ENCODE peak calls at places on chromosomes 4 and X, in seven cellular contexts. X is adrenal gland, Q is body of pancreas, N is HepG2, H is transverse colon, I is HCT116, F is testis. P is an unnamed sample.

GRCh38 chr4:5082381-5082780 is 31.1 kb downstream of the STK32B start:
- DNase-seq in N (no peak), X (no peak), F (no peak), I (no peak), Q (no peak), H (no peak), P (no peak)

GRCh38 chr4:126223784-126224407 is 909.1 kb downstream of the FAT4 start:
- DNase-seq in N (peak), H (no peak), Q (no peak), I (peak), X (no peak), F (no peak), P (no peak)

GRCh38 chr4:548976-549375 is 27.1 kb downstream of the TMEM271 start:
- DNase-seq in F (no peak), X (no peak), Q (no peak), I (no peak), N (no peak), H (no peak), P (no peak)

GRCh38 chr4:82561745-82562552 is at the start of gene TMEM150C:
- DNase-seq in X (peak), I (no peak), F (peak), H (peak), Q (peak), N (no peak), P (peak)

GRCh38 chr4:105306158-105306781 is 159.6 kb downstream of the TET2 start:
- DNase-seq in Q (no peak), X (no peak), N (no peak), H (no peak), F (no peak), I (no peak), P (no peak)

GRCh38 chr4:27100713-27101112 is 240.1 kb downstream of the STIM2 start:
- DNase-seq in F (no peak), Q (no peak), N (no peak), X (no peak), H (no peak), I (no peak), P (no peak)

GRCh38 chrX:128975716-128976115 is 547.6 kb downstream of the SMARCA1 start:
- DNase-seq in X (peak), F (peak), Q (peak), N (peak), I (no peak), H (peak), P (peak)

GRCh38 chrX:151609222-151609621 is 45.7 kb downstream of the PASD1 start:
- DNase-seq in Q (no peak), H (no peak), F (no peak), X (no peak), I (no peak), N (peak), P (no peak)

GRCh38 chr4:98802673-98803286 is 126.2 kb downstream of the EIF4E start:
- DNase-seq in N (no peak), Q (no peak), F (no peak), X (no peak), I (no peak), H (no peak), P (no peak)

GRCh38 chr4:104989363-104989762 is 157.3 kb upstream of the TET2 start:
- DNase-seq in F (no peak), X (no peak), H (no peak), I (no peak), N (no peak), Q (peak), P (no peak)

GRCh38 chr4:150769235-150769634 is 187.3 kb downstream of the MAB21L2 start:
- DNase-seq in I (peak), F (no peak), H (peak), X (peak), Q (peak), N (peak), P (peak)

GRCh38 chr4:136357556-136357955 is 1174.7 kb downstream of the PCDH18 start:
- DNase-seq in N (no peak), X (no peak), H (no peak), Q (no peak), I (no peak), F (no peak), P (no peak)

GRCh38 chrX:48948589-48948988 is 8.8 kb downstream of the OTUD5 start:
- DNase-seq in H (no peak), Q (no peak), X (no peak), N (no peak), F (no peak), I (no peak), P (no peak)
- H3K4me3 ChIP-seq in H (no peak), Q (no peak), X (no peak), N (no peak), F (no peak), I (no peak), P (no peak)

GRCh38 chrX:85611926-85612325 is 232.5 kb upstream of the POF1B start:
- DNase-seq in Q (no peak), I (no peak), H (no peak), X (no peak), N (no peak), F (no peak), P (no peak)
- TF ChIP-seq CTCF in Q (no peak), I (peak), H (no peak), X (peak), N (peak), F (no peak), P (peak)

DNA sequence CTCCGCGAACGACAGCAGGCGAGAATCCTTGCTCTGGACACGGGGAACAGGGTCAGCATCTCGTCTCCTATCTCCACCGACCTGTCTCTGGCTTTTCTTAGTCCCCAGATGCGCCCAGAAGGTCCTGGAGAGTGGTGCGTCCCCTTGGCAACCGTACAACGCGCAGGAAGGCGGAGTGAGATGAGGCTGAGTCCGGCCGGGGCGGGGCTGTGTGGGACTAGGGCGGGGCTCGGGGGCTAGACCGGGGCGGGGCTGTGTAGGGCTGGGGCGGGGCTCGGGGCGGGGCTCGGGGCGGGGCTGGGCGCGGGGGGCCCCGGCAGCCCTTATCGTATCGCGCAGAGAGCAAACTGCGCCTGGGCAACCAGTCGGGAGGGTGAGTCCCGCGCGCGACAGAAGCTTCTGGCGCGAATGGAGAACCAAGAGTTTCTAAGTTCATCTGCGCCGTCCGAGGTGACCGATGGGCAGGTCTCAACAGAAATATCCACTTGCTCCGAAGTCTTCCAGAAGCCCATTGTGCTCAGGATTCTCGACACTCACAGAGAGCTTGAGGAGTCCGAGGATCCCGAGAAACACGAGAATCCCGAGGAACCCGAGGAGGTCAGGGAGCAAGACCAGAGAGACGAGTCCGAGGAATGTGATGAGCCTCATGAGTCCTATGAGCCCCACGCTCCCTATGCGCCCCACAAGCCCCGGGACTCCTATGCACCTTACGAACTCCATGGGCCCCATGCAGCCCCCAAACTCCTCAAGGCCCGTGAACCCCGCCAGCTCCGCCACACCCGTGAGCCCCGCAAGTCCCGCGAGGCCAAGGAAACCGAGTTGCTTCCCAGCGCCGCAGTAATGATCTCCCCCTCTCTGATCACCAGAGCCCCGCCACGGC is 24.9 kb downstream of the ARL9 start:
- DNase-seq in I (peak), X (peak), Q (peak), N (peak), H (peak), F (peak), P (peak)
- TF ChIP-seq POLR2A in I (no peak), X (no peak), Q (no peak), N (no peak), H (no peak), F (no peak), P (no peak)

GRCh38 chrX:50812995-50813842 is 775 bp downstream of the SHROOM4 start:
- DNase-seq in X (peak), F (peak), Q (peak), I (no peak), H (peak), N (no peak), P (peak)

GRCh38 chrX:50813843-50814661 is at the start of gene SHROOM4:
- DNase-seq in N (peak), X (peak), I (no peak), Q (no peak), H (peak), F (peak), P (peak)

GRCh38 chrX:50818986-50819385 is 5.0 kb upstream of the SHROOM4 start:
- DNase-seq in H (no peak), Q (no peak), F (no peak), N (no peak), I (no peak), X (no peak), P (no peak)

DNA sequence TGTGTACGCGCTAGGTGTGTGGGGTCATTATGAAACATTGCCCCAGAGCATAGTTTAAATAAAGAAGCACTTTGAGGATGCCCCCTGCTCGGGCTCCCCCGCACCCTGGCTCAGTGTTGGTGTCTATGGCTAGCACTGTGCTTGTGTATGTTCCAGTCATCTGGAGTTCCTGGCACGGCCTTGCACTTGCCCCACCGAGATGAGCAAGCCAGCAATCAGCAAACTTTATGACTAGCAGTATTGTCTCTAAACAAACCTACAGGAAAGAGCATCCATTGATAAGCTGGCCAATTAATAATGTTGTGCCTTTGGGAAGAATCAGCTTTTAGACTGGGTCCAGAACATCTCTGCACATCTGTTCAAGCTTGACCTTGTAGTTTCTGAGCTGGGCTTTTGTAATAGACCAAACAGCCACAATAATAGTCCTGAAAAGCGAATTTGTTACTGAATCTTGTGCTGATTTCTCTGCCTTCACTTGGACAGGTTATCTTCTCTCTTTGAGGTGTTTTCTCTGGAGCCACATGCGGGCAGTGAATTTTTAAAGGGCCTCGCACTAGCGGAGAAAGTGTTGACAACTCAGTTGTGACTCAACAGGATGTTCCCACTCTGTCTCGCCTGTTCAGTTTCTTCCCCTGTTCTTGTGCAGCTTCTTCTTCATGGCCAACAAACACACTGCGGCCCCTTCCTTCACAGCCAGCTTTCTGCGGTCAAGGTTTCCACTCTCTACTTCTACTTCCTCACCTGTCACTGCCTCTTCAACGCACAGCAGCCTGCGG is 895 bp upstream of the SHROOM4 start:
- DNase-seq in H (no peak), N (no peak), F (peak), Q (no peak), I (no peak), X (no peak), P (no peak)
- H3K4me3 ChIP-seq in H (no peak), N (peak), F (no peak), Q (no peak), I (no peak), X (peak), P (no peak)

GRCh38 chr4:108030332-108030731 is 40.6 kb downstream of the HADH start:
- DNase-seq in N (peak), Q (peak), I (peak), H (peak), F (peak), X (peak), P (no peak)
- TF ChIP-seq CTCF in N (peak), Q (peak), I (peak), H (no peak), F (no peak), X (peak), P (peak)

DNA sequence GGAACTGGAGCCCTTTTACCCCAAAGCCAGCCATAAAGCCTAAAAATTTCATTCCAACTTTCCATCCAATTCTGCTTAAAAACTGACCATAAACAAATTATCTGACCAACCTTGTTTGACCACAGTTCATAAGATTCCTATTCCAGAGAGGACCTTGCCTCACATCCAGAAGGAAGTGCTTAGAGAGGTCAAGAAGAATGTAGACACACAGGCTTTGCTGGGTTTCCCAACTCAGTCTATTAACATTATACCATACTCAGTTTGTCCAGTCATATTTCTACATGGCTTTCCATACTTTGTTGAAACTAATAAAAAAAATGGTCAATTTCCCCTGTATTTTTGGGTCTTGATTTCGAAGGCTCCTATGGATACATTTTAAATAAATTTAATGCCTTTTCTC is 1522.5 kb downstream of the ARAP2 start:
- DNase-seq in H (no peak), Q (no peak), N (no peak), F (no peak), X (no peak), I (no peak), P (no peak)
- TF ChIP-seq POLR2A in H (no peak), Q (no peak), N (no peak), F (no peak), X (no peak), I (no peak), P (no peak)

DNA sequence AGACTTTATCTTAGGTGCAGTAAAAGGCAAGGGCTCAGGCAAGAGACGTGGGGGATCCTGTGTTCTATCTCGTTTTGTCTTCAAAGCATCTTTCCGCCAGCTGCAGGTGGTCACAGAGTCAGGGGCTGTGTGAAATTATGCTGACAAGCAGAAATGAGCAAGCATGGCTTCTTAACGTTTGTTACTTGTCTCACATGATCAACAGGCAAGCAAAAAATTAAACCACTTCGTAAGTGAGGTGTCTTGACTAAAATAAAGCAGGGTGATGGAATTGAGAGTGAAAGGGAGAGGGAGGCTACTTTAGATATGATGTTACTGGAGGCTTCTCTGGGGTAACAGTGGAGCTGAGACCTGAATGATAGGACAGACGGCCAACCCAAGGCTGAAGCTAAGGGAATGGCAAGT is 1.4 kb upstream of the TEC start:
- DNase-seq in N (no peak), X (no peak), H (no peak), F (no peak), Q (no peak), I (no peak), P (no peak)
- H3K4me3 ChIP-seq in N (no peak), X (no peak), H (no peak), F (no peak), Q (no peak), I (peak), P (no peak)

P was measured in right lobe of liver.